ENCODE peak calls at places on chromosomes 12 and 14, in seven cellular contexts. V is HFFc6; Z is thoracic aorta; Y is Calu3; P is naive thymus-derived CD4-positive, alpha-beta T cell; H is neural crest cell; J is activated T-cell treated with anti-CD3 and anti-CD28 coated beads, Interleukin-2, amount 50 U/mL, for 1 hour. F is an unnamed sample.

GRCh38 chr14:75497191-75497590 is 25.1 kb upstream of the BATF start:
- DNase-seq in V (no peak), Z (no peak), Y (no peak), P (no peak), H (no peak), J (no peak), F (no peak)

GRCh38 chr12:65051196-65051595 is 69.9 kb downstream of the WIF1 start:
- DNase-seq in V (no peak), Z (no peak), Y (no peak), P (no peak), H (no peak), J (no peak), F (no peak)

GRCh38 chr14:74636424-74637183 is 24.6 kb upstream of the LTBP2 start:
- DNase-seq in V (no peak), Z (no peak), Y (no peak), P (no peak), H (no peak), J (no peak), F (no peak)

GRCh38 chr12:52380271-52380694 is 5.2 kb downstream of the KRT84 start:
- DNase-seq in V (peak; percentile 26), Z (no peak), Y (peak; percentile 50), P (no peak), H (peak; percentile 27), J (no peak), F (no peak)

GRCh38 chr14:88983755-88984154 is 159.3 kb downstream of the TTC8 start:
- DNase-seq in V (peak; percentile 92), Z (no peak), Y (no peak), P (no peak), H (no peak), J (no peak), F (no peak)

GRCh38 chr14:61615743-61616523 is 79.4 kb upstream of the HIF1A start:
- DNase-seq in V (no peak), Z (no peak), Y (no peak), P (no peak), H (no peak), J (no peak), F (no peak)

GRCh38 chr12:108553799-108554198 is 7.2 kb downstream of the SART3 start:
- DNase-seq in V (no peak), Z (no peak), Y (no peak), P (no peak), H (no peak), J (no peak), F (no peak)

GRCh38 chr12:106195638-106196037 is 52.2 kb downstream of the CKAP4 start:
- DNase-seq in V (peak; percentile 88), Z (peak; percentile 28), Y (no peak), P (no peak), H (no peak), J (no peak), F (no peak)

GRCh38 chr14:101601603-101602465 is 40.5 kb downstream of the DIO3 start:
- DNase-seq in V (no peak), Z (no peak), Y (no peak), P (no peak), H (no peak), J (peak; percentile 10), F (no peak)

GRCh38 chr14:19823765-19824164 is 20.2 kb downstream of the OR4N2 start:
- DNase-seq in V (peak; percentile 4), Z (no peak), Y (no peak), P (no peak), H (no peak), J (no peak), F (no peak)

GRCh38 chr12:25084816-25085215 is 110.1 kb downstream of the DNAI7 start:
- DNase-seq in V (no peak), Z (no peak), Y (no peak), P (no peak), H (no peak), J (no peak), F (no peak)